ENCODE peak calls at places on chromosome 17, in four cellular contexts. Q is SJSA1, Z is hippocampal formation, H is NB4. D is an unnamed sample.

GRCh38 chr17:17831208-17832039 is 5.4 kb downstream of the SREBF1 start:
- DNase-seq in Q (no peak), H (no peak), Z (no peak), D (no peak)

GRCh38 chr17:50893183-50893993 is 27.2 kb upstream of the TOB1 start:
- DNase-seq in Q (no peak), Z (peak), H (no peak), D (no peak)

GRCh38 chr17:37848690-37849616 is 75.3 kb upstream of the TBC1D3K start:
- DNase-seq in Z (no peak), Q (peak), H (peak), D (no peak)

GRCh38 chr17:19372866-19373505 is 5.3 kb upstream of the MAPK7 start:
- DNase-seq in Q (peak), H (no peak), Z (no peak), D (no peak)

GRCh38 chr17:57404073-57404472 is 147.8 kb downstream of the MSI2 start:
- DNase-seq in Z (no peak), Q (no peak), H (peak), D (no peak)

GRCh38 chr17:68346448-68346847 is 55.2 kb downstream of the ARSG start:
- DNase-seq in H (peak), Z (no peak), Q (no peak), D (peak)

GRCh38 chr17:45584092-45585036 is 93.8 kb upstream of the PLEKHM1 start:
- DNase-seq in Z (no peak), Q (peak), H (peak), D (peak)

GRCh38 chr17:42243493-42243982 is 32.7 kb downstream of the STAT5B start:
- DNase-seq in H (no peak), Q (no peak), Z (no peak), D (no peak)

GRCh38 chr17:53791551-53791950 is 31.2 kb upstream of the KIF2B start:
- DNase-seq in Q (no peak), Z (no peak), H (no peak), D (no peak)

GRCh38 chr17:13230908-13231307 is 213.1 kb upstream of the ELAC2 start:
- DNase-seq in Z (no peak), H (no peak), Q (no peak), D (no peak)

GRCh38 chr17:55356440-55357328 is 65.0 kb downstream of the MMD start:
- DNase-seq in Z (peak), H (peak), Q (peak), D (peak)

GRCh38 chr17:40545660-40546059 is 19.6 kb downstream of the CCR7 start:
- DNase-seq in H (no peak), Q (no peak), Z (no peak), D (no peak)

GRCh38 chr17:7633093-7633492 is 3.2 kb downstream of the SHBG start:
- DNase-seq in Z (no peak), Q (no peak), H (no peak), D (no peak)

GRCh38 chr17:43588664-43589435 is 42.7 kb upstream of the ETV4 start:
- DNase-seq in Z (no peak), H (no peak), Q (no peak), D (no peak)

GRCh38 chr17:32746280-32746679 is 130.6 kb downstream of the MYO1D start:
- DNase-seq in Q (no peak), Z (no peak), H (no peak), D (no peak)

GRCh38 chr17:17032131-17032692 is 10.0 kb upstream of the MPRIP start:
- DNase-seq in Z (peak), Q (peak), H (no peak), D (no peak)

GRCh38 chr17:64491034-64491860 is 5.6 kb downstream of the POLG2 start:
- DNase-seq in Z (no peak), Q (no peak), H (peak), D (no peak)

GRCh38 chr17:181213-182163 is at the start of gene DOC2B:
- DNase-seq in Q (no peak), Z (no peak), H (no peak), D (no peak)